ENCODE peak calls at places on chromosomes 12 and 14, in six cellular contexts. X is HCT116, D is H1, A is mammary epithelial cell, J is endothelial cell of umbilical vein, L is mesenchymal stem cell. T is an unnamed sample.

GRCh38 chr14:105471823-105472495 is 2.7 kb upstream of the CRIP2 start:
- DNase-seq in D (no peak), L (no peak), X (no peak), J (no peak), A (no peak), T (no peak)

GRCh38 chr12:30823140-30823669 is 68.5 kb upstream of the CAPRIN2 start:
- DNase-seq in D (no peak), L (peak), X (no peak), J (no peak), A (no peak), T (no peak)

GRCh38 chr12:5203274-5203673 is 159.6 kb downstream of the KCNA5 start:
- DNase-seq in A (no peak), J (no peak), X (no peak), L (no peak), D (no peak), T (no peak)

GRCh38 chr14:38078393-38078792 is 129.3 kb upstream of the SSTR1 start:
- DNase-seq in L (no peak), D (no peak), X (no peak), J (no peak), A (no peak), T (no peak)

GRCh38 chr14:43480961-43481360 is 1026.1 kb downstream of the FSCB start:
- DNase-seq in X (no peak), L (no peak), A (no peak), J (no peak), D (no peak), T (no peak)

GRCh38 chr12:53105256-53105655 is 2.0 kb downstream of the SOAT2 start:
- DNase-seq in L (no peak), A (no peak), J (no peak), D (no peak), X (no peak), T (no peak)

GRCh38 chr14:100587763-100588411 is 670 bp upstream of the BEGAIN start:
- DNase-seq in L (no peak), X (no peak), A (no peak), J (no peak), D (no peak), T (no peak)

GRCh38 chr12:57609091-57609780 is 2.0 kb upstream of the ARHGEF25 start:
- DNase-seq in X (no peak), L (no peak), J (no peak), A (no peak), D (no peak), T (no peak)

GRCh38 chr12:81080431-81080983 is 2.6 kb downstream of the ACSS3 start:
- DNase-seq in A (no peak), D (no peak), X (no peak), J (no peak), L (no peak), T (peak)

GRCh38 chr14:25049559-25050493 is at the start of gene STXBP6:
- DNase-seq in J (peak), X (no peak), L (peak), D (no peak), A (peak), T (peak)

GRCh38 chr12:119594772-119595445 is 1.3 kb downstream of the TMEM233 start:
- DNase-seq in X (no peak), L (no peak), A (no peak), J (no peak), D (no peak), T (peak)

GRCh38 chr14:24900281-24900868 is 149.6 kb downstream of the STXBP6 start:
- DNase-seq in A (no peak), D (no peak), X (no peak), J (no peak), L (no peak), T (peak)

GRCh38 chr12:88011755-88012154 is 17.4 kb downstream of the C12orf50 start:
- DNase-seq in L (no peak), J (no peak), D (no peak), A (no peak), X (no peak), T (no peak)

GRCh38 chr14:51957950-51958349 is 31.4 kb upstream of the RTRAF start:
- DNase-seq in J (peak), A (no peak), L (no peak), D (no peak), X (no peak), T (peak)

GRCh38 chr14:33709286-33709685 is 241.6 kb downstream of the EGLN3 start:
- DNase-seq in X (no peak), D (no peak), A (no peak), L (no peak), J (no peak), T (peak)

GRCh38 chr14:89537911-89538310 is 120.9 kb upstream of the FOXN3 start:
- DNase-seq in D (no peak), J (no peak), X (no peak), L (no peak), A (no peak), T (no peak)

GRCh38 chr14:96889091-96889490 is 91.9 kb downstream of the VRK1 start:
- DNase-seq in X (no peak), L (no peak), A (no peak), D (no peak), J (no peak), T (no peak)

GRCh38 chr14:60323199-60323891 is 74.3 kb downstream of the PPM1A start:
- DNase-seq in D (no peak), J (no peak), A (no peak), L (no peak), X (no peak), T (no peak)

GRCh38 chr12:46526231-46526630 is 153.7 kb upstream of the SLC38A2 start:
- DNase-seq in J (no peak), A (no peak), L (no peak), D (no peak), X (no peak), T (no peak)

GRCh38 chr12:52519826-52520662 is at the start of gene KRT5:
- DNase-seq in X (no peak), D (no peak), A (peak), J (no peak), L (no peak), T (no peak)

GRCh38 chr14:71555654-71556559 is 376.3 kb upstream of the RGS6 start:
- DNase-seq in A (peak), L (peak), X (no peak), J (peak), D (no peak), T (peak)

GRCh38 chr14:22412936-22413411 is 176.1 kb downstream of the DAD1 start:
- DNase-seq in X (no peak), J (no peak), D (no peak), L (no peak), A (no peak), T (peak)

GRCh38 chr12:48869191-48869590 is 3.5 kb upstream of the RND1 start:
- DNase-seq in X (no peak), L (no peak), J (no peak), D (no peak), A (no peak), T (no peak)

GRCh38 chr12:67647251-67647546 is 1.3 kb upstream of the DYRK2 start:
- DNase-seq in J (no peak), L (no peak), A (no peak), D (no peak), X (no peak), T (no peak)

GRCh38 chr12:130016986-130017385 is 113.2 kb upstream of the TMEM132D start:
- DNase-seq in D (no peak), L (no peak), A (no peak), X (no peak), J (no peak), T (no peak)

GRCh38 chr12:5516371-5516770 is 84.5 kb downstream of the NTF3 start:
- DNase-seq in A (no peak), L (no peak), X (no peak), J (no peak), D (no peak), T (no peak)

GRCh38 chr14:94975366-94975765 is 182.0 kb downstream of the DICER1 start:
- DNase-seq in L (no peak), J (peak), A (no peak), X (no peak), D (no peak), T (no peak)

GRCh38 chr12:67697443-67697842 is 48.9 kb downstream of the DYRK2 start:
- DNase-seq in J (no peak), X (no peak), A (peak), D (no peak), L (peak), T (peak)

DNA sequence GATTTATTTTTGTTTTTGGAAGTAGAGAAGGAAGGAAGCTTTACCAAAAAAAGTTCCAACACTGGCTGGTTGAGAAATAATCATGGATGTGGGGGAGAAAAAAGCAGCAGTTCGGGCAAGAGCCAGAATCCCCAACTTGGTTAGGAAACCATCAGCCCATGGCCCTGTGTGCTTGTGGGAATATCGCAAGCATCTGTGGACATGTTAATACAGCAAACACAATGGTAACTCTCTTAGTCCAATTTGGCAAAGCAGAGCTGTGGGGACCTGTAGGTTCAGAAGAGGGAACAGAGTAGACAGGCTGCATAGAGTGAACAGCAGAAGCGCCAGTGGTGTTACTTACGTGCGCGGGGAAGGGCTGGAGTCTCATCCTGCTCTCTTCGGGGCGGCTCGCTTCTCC is 46.8 kb downstream of the TCHP start:
- DNase-seq in A (no peak), X (no peak), J (no peak), D (no peak), L (no peak), T (no peak)
- H3K27ac ChIP-seq in A (no peak), X (no peak), J (peak), D (no peak), L (peak), T (peak)

DNA sequence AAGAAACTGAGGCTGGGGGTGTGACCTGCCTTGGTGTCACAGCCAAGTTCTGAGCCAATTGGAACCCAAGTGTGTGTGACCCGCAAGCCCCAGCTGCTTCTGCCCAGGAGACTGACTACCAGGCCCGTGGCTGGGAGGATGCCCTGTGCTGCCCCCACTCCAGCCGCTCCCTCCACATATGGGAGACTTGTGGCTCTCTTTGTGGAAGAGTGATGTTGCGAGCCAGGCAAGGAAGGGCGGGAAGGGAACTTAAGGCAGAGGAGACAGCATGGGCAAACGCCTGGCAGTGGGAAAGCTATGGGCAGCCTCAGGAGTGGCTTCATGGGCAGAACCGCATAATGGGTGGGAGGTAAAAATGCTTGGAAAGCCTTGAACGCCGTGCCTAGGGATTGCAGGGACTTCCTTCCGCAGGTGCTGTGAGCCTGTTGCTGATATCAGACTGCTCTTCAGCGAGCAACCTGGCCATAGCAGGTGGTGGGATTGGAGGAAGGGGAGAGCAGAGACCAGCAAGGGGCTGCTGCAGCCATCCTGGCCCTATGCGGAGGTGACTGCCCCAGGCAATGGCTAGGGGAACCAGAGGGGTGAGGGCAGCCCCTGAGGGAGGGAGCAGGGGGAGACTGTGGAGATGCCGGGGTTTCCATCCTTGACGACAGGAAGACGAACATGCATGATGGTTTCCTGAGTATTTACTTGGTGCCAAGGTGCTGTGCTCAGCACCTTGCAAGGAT is 115.7 kb downstream of the LGMN start:
- DNase-seq in J (no peak), L (no peak), X (no peak), D (no peak), A (no peak), T (no peak)
- H3K9ac ChIP-seq in J (no peak), L (no peak), X (no peak), D (no peak), A (no peak), T (no peak)

DNA sequence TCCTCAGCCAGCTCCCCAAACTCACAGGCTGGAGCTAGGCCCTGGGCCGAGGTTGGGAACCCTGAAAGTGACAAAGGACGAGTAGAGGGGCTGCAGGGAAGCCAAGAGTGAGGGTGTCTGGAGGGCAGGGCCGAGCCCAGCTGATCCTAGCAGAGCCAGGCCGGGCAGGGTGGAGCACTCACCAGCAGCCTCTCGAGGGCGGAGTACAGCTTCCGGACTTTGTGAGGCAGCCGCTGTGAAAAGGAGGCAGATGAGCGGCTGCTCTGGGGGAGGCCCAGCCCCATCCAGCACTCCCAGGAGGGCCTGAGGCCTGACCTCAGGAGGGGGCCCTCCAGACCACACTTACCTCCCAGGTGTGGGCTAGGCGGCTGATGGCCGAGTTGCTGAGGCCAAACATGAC is 14.7 kb upstream of the ENDOU start:
- DNase-seq in A (no peak), L (no peak), X (no peak), D (no peak), J (no peak), T (no peak)
- H3K27ac ChIP-seq in A (no peak), L (no peak), X (no peak), D (no peak), J (no peak), T (no peak)

GRCh38 chr14:68594737-68595380 is 198.0 kb downstream of the ZFP36L1 start:
- DNase-seq in X (no peak), L (no peak), A (no peak), J (no peak), D (no peak), T (no peak)
- H3K9ac ChIP-seq in X (no peak), L (no peak), A (no peak), J (no peak), D (no peak), T (no peak)

GRCh38 chr14:56718312-56718711 is 92.0 kb downstream of the OTX2 start:
- DNase-seq in X (no peak), L (no peak), D (no peak), J (no peak), A (no peak), T (no peak)

GRCh38 chr14:56720703-56721426 is 89.4 kb downstream of the OTX2 start:
- DNase-seq in A (no peak), D (no peak), J (no peak), X (no peak), L (no peak), T (no peak)

GRCh38 chr14:56724013-56724412 is 86.3 kb downstream of the OTX2 start:
- DNase-seq in J (no peak), X (no peak), D (no peak), A (no peak), L (no peak), T (no peak)

GRCh38 chr14:56723418-56723817 is 86.9 kb downstream of the OTX2 start:
- DNase-seq in L (no peak), X (no peak), A (no peak), J (no peak), D (no peak), T (no peak)
- H3K27ac ChIP-seq in L (no peak), X (no peak), A (no peak), J (no peak), D (no peak), T (no peak)

DNA sequence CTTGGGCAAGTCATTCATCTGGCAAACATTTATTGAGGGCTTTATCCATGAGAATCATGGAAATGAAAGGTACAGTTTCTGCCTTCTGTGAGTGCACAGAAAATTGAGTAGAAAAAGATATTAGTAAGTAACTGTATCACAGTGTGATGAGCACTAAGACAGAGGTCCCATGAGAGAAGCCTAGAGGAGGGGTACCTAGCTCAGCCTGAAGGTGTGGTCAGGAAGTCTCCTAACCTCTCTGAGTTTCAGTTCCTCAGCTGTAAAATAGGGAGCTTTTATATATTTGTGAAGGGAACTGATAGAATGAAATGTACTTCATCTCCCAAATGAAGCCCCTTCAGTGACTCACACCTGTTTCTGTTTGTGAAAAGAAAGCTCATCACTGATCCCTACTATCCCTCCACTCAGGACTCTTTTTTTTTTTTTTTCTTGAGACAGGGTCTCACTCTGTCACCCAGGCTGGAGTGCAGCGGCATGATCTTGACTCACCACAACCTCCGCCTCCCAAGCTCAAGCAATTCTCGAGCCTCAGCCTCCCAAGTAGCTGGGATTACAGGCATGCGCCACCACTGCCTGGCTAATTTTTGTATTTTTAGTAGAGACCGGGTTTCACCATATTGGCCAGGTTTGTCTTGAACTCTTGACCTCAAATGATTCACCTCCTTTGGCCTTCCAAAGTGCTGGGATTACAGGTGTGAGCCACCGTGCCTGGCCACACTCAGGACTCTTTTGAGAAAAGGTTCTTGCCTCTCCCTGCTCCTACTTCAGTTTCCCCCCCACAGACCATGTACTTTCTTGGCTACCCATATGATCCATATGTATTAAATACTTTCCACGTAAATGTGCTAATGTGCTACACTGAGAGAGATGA is 93.7 kb upstream of the FUT8 start:
- DNase-seq in D (no peak), X (no peak), L (no peak), A (no peak), J (no peak), T (no peak)
- H3K9ac ChIP-seq in D (no peak), X (no peak), L (no peak), A (no peak), J (no peak), T (no peak)